ENCODE peak calls at places on chromosomes 4 and X, in ten cellular contexts. Z is brain microvascular endothelial cell; E is stimulated activated naive B cell treated with anti-CD40 and anti-IgM and Interleukin-4, amounts not matched to agents 10 μg/mL and 1 μg/mL and 100 μg/mL, for 72 hours; W is sigmoid colon; A is fibroblast of the conjunctiva; I is Peyer's patch; R is stimulated activated CD4-positive, alpha-beta T cell treated with anti-CD3 and anti-CD28 coated beads, Interleukin-2, amount 100 ng/mL, for 48 hours; Y is A673; L is M059J; H is HuH-7.5. S is an unnamed sample.

GRCh38 chr4:1851575-1852415 is 4.2 kb downstream of the LETM1 start:
- DNase-seq in Z (no peak), E (no peak), W (no peak), A (no peak), I (no peak), R (no peak), Y (no peak), L (peak), H (no peak), S (no peak)

GRCh38 chrX:155997436-155997835 is at the start of gene IL9R:
- DNase-seq in Z (no peak), E (no peak), W (no peak), A (no peak), I (no peak), R (peak), Y (no peak), L (no peak), H (no peak), S (peak)

GRCh38 chr4:41882622-41883347 is 52.4 kb upstream of the TMEM33 start:
- DNase-seq in Z (peak), E (peak), W (no peak), A (no peak), I (no peak), R (peak), Y (peak), L (peak), H (no peak), S (no peak)

GRCh38 chr4:186029731-186030421 is 39.1 kb upstream of the TLR3 start:
- DNase-seq in Z (peak), E (no peak), W (peak), A (peak), I (no peak), R (no peak), Y (peak), L (no peak), H (no peak), S (no peak)

GRCh38 chrX:55796496-55796895 is 78.9 kb downstream of the RRAGB start:
- DNase-seq in Z (no peak), E (no peak), W (no peak), A (no peak), I (no peak), R (no peak), Y (no peak), L (no peak), H (no peak), S (no peak)

GRCh38 chr4:14863420-14864364 is 138.6 kb upstream of the CPEB2 start:
- DNase-seq in Z (no peak), E (no peak), W (no peak), A (peak), I (no peak), R (no peak), Y (peak), L (no peak), H (no peak), S (no peak)

GRCh38 chr4:53558061-53558801 is 33.1 kb downstream of the LNX1 start:
- DNase-seq in Z (peak), E (no peak), W (no peak), A (no peak), I (no peak), R (no peak), Y (peak), L (peak), H (no peak), S (no peak)

GRCh38 chr4:1248262-1249147 is at the start of gene CTBP1:
- DNase-seq in Z (peak), E (peak), W (peak), A (peak), I (peak), R (peak), Y (peak), L (peak), H (peak), S (peak)

GRCh38 chr4:7466904-7467303 is 32.2 kb upstream of the PSAPL1 start:
- DNase-seq in Z (no peak), E (no peak), W (no peak), A (no peak), I (no peak), R (no peak), Y (no peak), L (no peak), H (no peak), S (no peak)

GRCh38 chrX:82648062-82648461 is 860.0 kb upstream of the POU3F4 start:
- DNase-seq in Z (no peak), E (no peak), W (no peak), A (peak), I (no peak), R (no peak), Y (no peak), L (peak), H (no peak), S (no peak)

GRCh38 chrX:39714471-39714870 is 383.3 kb downstream of the BCOR start:
- DNase-seq in Z (no peak), E (no peak), W (no peak), A (no peak), I (no peak), R (no peak), Y (no peak), L (no peak), H (no peak), S (no peak)

GRCh38 chrX:26649534-26649933 is 433.6 kb downstream of the MAGEB5 start:
- DNase-seq in Z (peak), E (no peak), W (no peak), A (peak), I (no peak), R (no peak), Y (peak), L (peak), H (no peak), S (peak)

GRCh38 chrX:57929373-57929772 is 19.1 kb upstream of the ZXDA start:
- DNase-seq in Z (no peak), E (no peak), W (no peak), A (no peak), I (no peak), R (no peak), Y (peak), L (peak), H (no peak), S (no peak)

GRCh38 chr4:140719022-140719421 is 37.2 kb downstream of the TBC1D9 start:
- DNase-seq in Z (peak), E (no peak), W (no peak), A (no peak), I (no peak), R (no peak), Y (peak), L (peak), H (no peak), S (no peak)